ENCODE peak calls at places on chromosomes 2 and 18, in five cellular contexts. E is EL; C is mucosa of gallbladder; L is tibial nerve; T is activated T-helper 1 cell treated with anti-CD3 and anti-CD28 coated beads, Interleukin-2, amount 50 U/mL, for 16 hours. H is an unnamed sample.

GRCh38 chr2:57597940-57598339 is 448.7 kb upstream of the VRK2 start:
- DNase-seq in E (no peak), T (no peak), C (no peak), L (no peak), H (no peak)

GRCh38 chr2:85920810-85921545 is 32.2 kb upstream of the ST3GAL5 start:
- DNase-seq in T (no peak), E (peak), L (no peak), C (peak), H (peak)

GRCh38 chr2:168155036-168155435 is 92.4 kb downstream of the STK39 start:
- DNase-seq in E (no peak), C (no peak), T (no peak), L (no peak), H (no peak)

GRCh38 chr18:51643483-51643882 is 446.0 kb upstream of the MEX3C start:
- DNase-seq in L (no peak), T (no peak), C (no peak), E (no peak), H (no peak)

GRCh38 chr2:111168528-111168929 is 47.8 kb downstream of the BCL2L11 start:
- DNase-seq in T (peak), C (no peak), E (peak), L (peak), H (peak)

GRCh38 chr2:186058604-186059003 is 320.0 kb downstream of the FSIP2 start:
- DNase-seq in E (no peak), T (no peak), L (no peak), C (no peak), H (no peak)

GRCh38 chr2:220555961-220556360 is 928.5 kb downstream of the SLC4A3 start:
- DNase-seq in E (peak), L (no peak), T (no peak), C (no peak), H (no peak)

GRCh38 chr2:57544626-57545025 is 502.0 kb upstream of the VRK2 start:
- DNase-seq in E (no peak), T (no peak), L (no peak), C (no peak), H (no peak)

GRCh38 chr2:238428866-238429265 is 2.1 kb downstream of the ASB1 start:
- DNase-seq in E (no peak), T (no peak), C (no peak), L (no peak), H (no peak)

GRCh38 chr2:162750033-162750432 is 88.5 kb downstream of the KCNH7 start:
- DNase-seq in E (no peak), L (no peak), T (no peak), C (no peak), H (no peak)

GRCh38 chr2:126749537-126749936 is 93.6 kb downstream of the GYPC start:
- DNase-seq in C (peak), T (no peak), E (peak), L (no peak), H (no peak)

GRCh38 chr2:237242091-237242536 is 156.4 kb downstream of the COPS8 start:
- DNase-seq in T (no peak), E (peak), C (no peak), L (peak), H (peak)

H was measured in gastrocnemius medialis.